ENCODE peak calls at places on chromosomes 12 and 14, in six cellular contexts. B is IMR-90; C is CD8-positive, alpha-beta T cell; W is SJCRH30; S is ovary; G is mesenchymal stem cell. Z is an unnamed sample.

GRCh38 chr14:63249112-63249511 is 44.9 kb downstream of the RHOJ start:
- DNase-seq in B (peak; percentile 48), C (no peak), W (no peak), S (no peak), G (no peak), Z (peak; percentile 4)

GRCh38 chr14:97382616-97383226 is 585.5 kb downstream of the VRK1 start:
- DNase-seq in B (no peak), C (no peak), W (no peak), S (no peak), G (no peak), Z (no peak)

GRCh38 chr12:46369474-46370379 is 2.8 kb downstream of the SLC38A2 start:
- DNase-seq in B (no peak), C (no peak), W (no peak), S (no peak), G (no peak), Z (peak; percentile 50)

GRCh38 chr12:132719954-132720324 is 9.3 kb downstream of the PGAM5 start:
- DNase-seq in B (no peak), C (no peak), W (no peak), S (no peak), G (no peak), Z (no peak)

GRCh38 chr12:101963703-101964102 is 86.3 kb downstream of the DRAM1 start:
- DNase-seq in B (no peak), C (no peak), W (peak; percentile 6), S (no peak), G (no peak), Z (no peak)

GRCh38 chr12:46473634-46474201 is 101.1 kb upstream of the SLC38A2 start:
- DNase-seq in B (peak; percentile 94), C (no peak), W (peak; percentile 85), S (peak; percentile 45), G (peak; percentile 94), Z (peak; percentile 94)

GRCh38 chr14:103746706-103747105 is 31.1 kb downstream of the ZFYVE21 start:
- DNase-seq in B (peak; percentile 58), C (no peak), W (no peak), S (no peak), G (no peak), Z (no peak)

GRCh38 chr12:2099595-2099994 is 46.8 kb downstream of the CACNA1C start:
- DNase-seq in B (no peak), C (no peak), W (no peak), S (no peak), G (no peak), Z (no peak)

GRCh38 chr12:18718462-18718861 is 19.4 kb downstream of the PLCZ1 start:
- DNase-seq in B (no peak), C (no peak), W (no peak), S (no peak), G (no peak), Z (no peak)

GRCh38 chr14:90536092-90536491 is 139.3 kb downstream of the CALM1 start:
- DNase-seq in B (no peak), C (no peak), W (no peak), S (peak; percentile 56), G (no peak), Z (no peak)

GRCh38 chr12:99043319-99043914 is 398.3 kb downstream of the APAF1 start:
- DNase-seq in B (peak; percentile 64), C (peak; percentile 1), W (peak; percentile 70), S (peak; percentile 44), G (peak; percentile 50), Z (peak; percentile 86)

GRCh38 chr14:103456167-103456835 is 66.3 kb downstream of the CKB start:
- DNase-seq in B (peak; percentile 52), C (no peak), W (no peak), S (no peak), G (peak; percentile 37), Z (no peak)

GRCh38 chr14:69528930-69529329 is 44.4 kb downstream of the PLEKHD1 start:
- DNase-seq in B (no peak), C (no peak), W (no peak), S (no peak), G (no peak), Z (no peak)
- H3K27me3 ChIP-seq in B (peaks cover 78% of the 10 kb centered on the region), C (no peaks in the 10 kb centered on the region), W (no peaks in the 10 kb centered on the region), S (no peaks in the 10 kb centered on the region), G (peaks cover 50% of the 10 kb centered on the region), Z (peaks cover 89% of the 10 kb centered on the region)

GRCh38 chr12:8950702-8951478 is 1.4 kb upstream of the M6PR start:
- DNase-seq in B (no peak), C (no peak), W (no peak), S (no peak), G (peak; percentile 12), Z (peak; percentile 5)
- H3K36me3 ChIP-seq in B (no peaks in the 10 kb centered on the region), C (no peaks in the 10 kb centered on the region), W (peaks cover 3% of the 10 kb centered on the region), S (no peaks in the 10 kb centered on the region), G (no peaks in the 10 kb centered on the region), Z (peaks cover 7% of the 10 kb centered on the region)

GRCh38 chr14:105837349-105838063 is 311.1 kb downstream of the TMEM121 start:
- DNase-seq in B (no peak), C (no peak), W (no peak), S (no peak), G (no peak), Z (no peak)
- H3K27me3 ChIP-seq in B (no peaks in the 10 kb centered on the region), C (no peaks in the 10 kb centered on the region), W (peaks cover 75% of the 10 kb centered on the region), S (no peaks in the 10 kb centered on the region), G (no peaks in the 10 kb centered on the region), Z (peaks cover 3% of the 10 kb centered on the region)

GRCh38 chr12:114361545-114361944 is 44.4 kb downstream of the TBX5 start:
- DNase-seq in B (no peak), C (no peak), W (no peak), S (no peak), G (no peak), Z (no peak)

GRCh38 chr12:114360485-114360884 is 45.5 kb downstream of the TBX5 start:
- DNase-seq in B (no peak), C (no peak), W (no peak), S (no peak), G (no peak), Z (no peak)

GRCh38 chr12:114361992-114362391 is 44.0 kb downstream of the TBX5 start:
- DNase-seq in B (no peak), C (no peak), W (no peak), S (no peak), G (no peak), Z (no peak)
- H3K36me3 ChIP-seq in B (peaks cover 78% of the 10 kb centered on the region), C (no peaks in the 10 kb centered on the region), W (no peaks in the 10 kb centered on the region), S (no peaks in the 10 kb centered on the region), G (no peaks in the 10 kb centered on the region), Z (peaks cover 7% of the 10 kb centered on the region)

GRCh38 chr14:67610491-67610890 is 9.2 kb upstream of the ARG2 start:
- DNase-seq in B (no peak), C (no peak), W (no peak), S (no peak), G (no peak), Z (no peak)

GRCh38 chr14:67602995-67603545 is 3.0 kb upstream of the PIGH start:
- DNase-seq in B (no peak), C (no peak), W (no peak), S (no peak), G (peak; percentile 19), Z (peak; percentile 19)

GRCh38 chr14:67609642-67610310 is 9.7 kb upstream of the PIGH start:
- DNase-seq in B (no peak), C (no peak), W (no peak), S (no peak), G (no peak), Z (no peak)

GRCh38 chr14:67602071-67602470 is 2.0 kb upstream of the PIGH start:
- DNase-seq in B (no peak), C (no peak), W (no peak), S (no peak), G (no peak), Z (no peak)

GRCh38 chr14:67607646-67608045 is 7.6 kb upstream of the PIGH start:
- DNase-seq in B (no peak), C (no peak), W (no peak), S (no peak), G (no peak), Z (no peak)
- H3K27me3 ChIP-seq in B (peaks cover 29% of the 10 kb centered on the region), C (no peaks in the 10 kb centered on the region), W (no peaks in the 10 kb centered on the region), S (no peaks in the 10 kb centered on the region), G (peaks cover 19% of the 10 kb centered on the region), Z (peaks cover 10% of the 10 kb centered on the region)

DNA sequence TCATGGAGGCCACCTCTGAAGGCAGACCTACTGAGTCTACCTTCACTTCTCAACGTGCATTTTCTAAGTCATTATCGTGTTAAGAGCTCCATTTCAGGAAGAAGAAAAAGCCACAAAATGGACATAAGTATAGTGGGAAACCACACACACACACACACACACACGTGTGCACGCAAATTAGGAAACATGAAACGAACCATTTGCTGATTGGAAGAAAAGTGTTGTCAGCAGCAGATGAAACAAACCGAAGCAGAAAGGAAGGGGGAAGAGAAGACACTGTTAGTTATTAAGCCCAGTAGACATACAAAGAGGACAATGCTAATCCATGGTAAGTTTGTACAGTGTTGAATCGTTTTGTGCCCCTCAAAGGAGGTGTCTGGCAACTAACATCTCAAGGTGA is 9.9 kb upstream of the VPS33A start:
- DNase-seq in B (no peak), C (no peak), W (no peak), S (no peak), G (no peak), Z (no peak)
- H3K36me3 ChIP-seq in B (peaks cover 20% of the 10 kb centered on the region), C (peaks cover 15% of the 10 kb centered on the region), W (peaks cover 13% of the 10 kb centered on the region), S (no peaks in the 10 kb centered on the region), G (peaks cover 26% of the 10 kb centered on the region), Z (peaks cover 61% of the 10 kb centered on the region)